ENCODE peak calls at places on chromosome 9, in five cellular contexts. D is NCI-H1048, W is NCI-H524, A is NCI-H2081, B is EH. R is an unnamed sample.

GRCh38 chr9:120733190-120733589 is 18.9 kb upstream of the MEGF9 start:
- DNase-seq in D (no peak), W (no peak), A (no peak), B (peak), R (no peak)

GRCh38 chr9:93771276-93771675 is 183.9 kb downstream of the BARX1 start:
- DNase-seq in D (no peak), W (no peak), A (no peak), B (no peak), R (no peak)

GRCh38 chr9:83959061-83959460 is 21.0 kb downstream of the HNRNPK start:
- DNase-seq in D (no peak), W (no peak), A (no peak), B (peak), R (no peak)

GRCh38 chr9:91515074-91515687 is 91.5 kb upstream of the NFIL3 start:
- DNase-seq in D (no peak), W (no peak), A (no peak), B (peak), R (no peak)

GRCh38 chr9:105007143-105007542 is 79.2 kb upstream of the ABCA1 start:
- DNase-seq in D (no peak), W (no peak), A (no peak), B (peak), R (no peak)

GRCh38 chr9:124511426-124511840 is 4.2 kb upstream of the NR5A1 start:
- DNase-seq in D (no peak), W (no peak), A (no peak), B (peak), R (no peak)

GRCh38 chr9:122219856-122220672 is 8.7 kb downstream of the LHX6 start:
- DNase-seq in D (no peak), W (no peak), A (no peak), B (peak), R (no peak)

GRCh38 chr9:20473566-20474116 is 148.7 kb downstream of the MLLT3 start:
- DNase-seq in D (no peak), W (no peak), A (no peak), B (no peak), R (no peak)

GRCh38 chr9:86079421-86080111 is 19.8 kb downstream of the GOLM1 start:
- DNase-seq in D (no peak), W (no peak), A (peak), B (peak), R (no peak)

R was measured in NCI-H1694.